ENCODE peak calls at places on chromosomes 7 and 10, in six cellular contexts. P, X, W, E, D and G are unnamed samples. For H3K4me1, the result is how much of the 10 kb centered on the place peaks cover.

GRCh38 chr10:95281206-95281605 is 9.6 kb downstream of the PDLIM1 start:
- DNase-seq in X (no peak), E (no peak), P (no peak), W (no peak), D (no peak), G (no peak)

GRCh38 chr7:142611566-142612250 is 137.6 kb upstream of the PRSS1 start:
- DNase-seq in X (no peak), P (no peak), W (no peak), E (no peak), D (no peak), G (no peak)

GRCh38 chr7:30618080-30618676 is 23.5 kb downstream of the GARS1 start:
- DNase-seq in P (no peak), W (no peak), D (no peak), X (no peak), E (no peak), G (no peak)

GRCh38 chr7:29375641-29376562 is 181.3 kb downstream of the CHN2 start:
- DNase-seq in X (no peak), E (peak), W (peak), P (peak), D (no peak), G (no peak)

GRCh38 chr7:132942721-132943120 is 139.2 kb downstream of the CHCHD3 start:
- DNase-seq in D (no peak), X (no peak), P (no peak), W (no peak), E (no peak), G (no peak)

GRCh38 chr7:130721486-130722277 is 12.3 kb downstream of the KLF14 start:
- DNase-seq in P (peak), X (peak), E (peak), D (peak), W (peak), G (peak)

GRCh38 chr7:39969431-39969830 is 19.4 kb downstream of the CDK13 start:
- DNase-seq in E (no peak), W (no peak), P (no peak), D (no peak), X (no peak), G (no peak)

GRCh38 chr7:28433604-28434254 is 21.4 kb downstream of the CREB5 start:
- DNase-seq in X (no peak), E (peak), W (peak), D (peak), P (peak), G (peak)

GRCh38 chr7:151426486-151426905 is 13.4 kb downstream of the CRYGN start:
- DNase-seq in W (peak), P (peak), D (peak), E (no peak), X (no peak), G (peak)

GRCh38 chr10:1179346-1180070 is 123.3 kb downstream of the WDR37 start:
- DNase-seq in W (no peak), P (no peak), D (no peak), X (no peak), E (no peak), G (no peak)

GRCh38 chr7:129612112-129613015 is 844 bp downstream of the NRF1 start:
- DNase-seq in P (peak), X (peak), E (peak), W (peak), D (peak), G (peak)

GRCh38 chr7:4957847-4958476 is 1.0 kb downstream of the MMD2 start:
- DNase-seq in X (no peak), P (no peak), E (no peak), D (no peak), W (no peak), G (no peak)

GRCh38 chr7:84757756-84758155 is 429.1 kb downstream of the SEMA3D start:
- DNase-seq in P (no peak), X (no peak), W (no peak), E (no peak), D (no peak), G (no peak)

GRCh38 chr10:12727832-12728215 is 273.7 kb downstream of the CCDC3 start:
- DNase-seq in X (no peak), P (peak), E (no peak), W (no peak), D (no peak), G (no peak)

GRCh38 chr7:86966920-86967319 is 92.5 kb downstream of the ELAPOR2 start:
- DNase-seq in D (no peak), X (no peak), E (no peak), P (no peak), W (no peak), G (no peak)

GRCh38 chr10:131943021-131943814 is 38.5 kb downstream of the BNIP3 start:
- DNase-seq in E (peak), D (peak), W (peak), X (no peak), P (no peak), G (no peak)

GRCh38 chr10:119253433-119254174 is 46.2 kb downstream of the GRK5 start:
- DNase-seq in W (peak), X (no peak), D (peak), E (peak), P (peak), G (peak)

GRCh38 chr7:30163231-30163894 is 28.6 kb downstream of the MTURN start:
- DNase-seq in E (no peak), P (no peak), X (peak), D (no peak), W (no peak), G (peak)

GRCh38 chr10:116324227-116324950 is at the start of gene CCDC172:
- DNase-seq in E (no peak), D (no peak), W (no peak), P (no peak), X (no peak), G (no peak)

DNA sequence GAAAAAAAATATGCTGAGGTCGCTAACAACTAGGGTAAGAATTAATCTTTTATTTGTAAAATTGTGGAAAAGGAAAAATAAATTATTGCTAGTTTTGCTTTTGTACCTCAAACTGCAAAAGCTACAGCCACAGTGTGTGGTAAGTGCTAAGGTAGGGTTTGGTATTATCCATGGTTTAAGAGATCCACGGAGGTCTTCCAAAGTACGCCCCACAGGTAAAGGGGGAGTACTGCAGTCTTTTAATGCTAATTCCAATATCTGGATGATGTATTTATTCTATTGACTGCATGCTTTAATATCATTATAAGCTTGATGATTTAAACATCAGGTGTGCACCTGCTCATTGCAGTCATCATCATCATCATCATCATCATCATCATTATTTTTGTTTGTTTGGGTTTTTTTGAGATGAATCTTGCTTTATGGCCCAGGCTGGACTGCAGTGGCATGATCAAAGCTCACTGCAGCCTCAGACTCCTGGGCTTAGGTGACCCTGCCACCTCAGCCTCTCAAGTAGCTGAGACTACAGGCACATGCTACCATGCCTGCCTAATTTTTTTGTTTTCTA is 38.4 kb upstream of the BMS1 start:
- DNase-seq in P (no peak), E (no peak), X (no peak), D (no peak), W (peak), G (no peak)
- H3K9ac ChIP-seq in P (no peak), E (no peak), X (no peak), D (no peak), W (no peak), G (no peak)

DNA sequence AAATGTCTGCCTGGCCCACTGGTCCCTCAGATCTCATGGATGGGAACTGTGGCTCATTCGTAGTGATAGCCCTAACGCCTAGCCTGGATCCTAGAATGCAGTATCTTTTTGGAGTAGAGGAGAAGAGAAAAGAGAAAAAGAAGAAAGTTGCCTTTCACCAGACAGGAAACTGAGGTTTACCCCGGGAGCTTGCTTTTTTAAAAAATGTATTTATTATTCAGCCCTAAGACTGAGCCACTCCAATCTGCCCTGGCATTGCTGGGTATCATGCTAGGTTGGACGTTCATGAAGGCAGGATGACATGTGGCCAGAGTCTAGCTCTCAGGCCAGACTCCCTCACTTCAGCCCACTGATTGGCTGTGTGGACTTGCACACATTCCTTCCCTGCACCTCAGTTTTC is 21.5 kb upstream of the C10orf105 start:
- DNase-seq in P (no peak), X (no peak), D (no peak), E (no peak), W (no peak), G (no peak)
- H3K4me1 ChIP-seq in P (under half), X (under half), D (under half), E (under half), W (under half), G (under half)

GRCh38 chr7:134388336-134389019 is 70.4 kb downstream of the AKR1B1 start:
- DNase-seq in X (no peak), D (no peak), W (no peak), E (no peak), P (no peak), G (no peak)
- H3K4me3 ChIP-seq in X (no peak), D (no peak), W (no peak), E (no peak), P (no peak), G (no peak)

GRCh38 chr7:96589038-96589437 is 120.6 kb downstream of the SEM1 start:
- DNase-seq in P (no peak), D (no peak), E (no peak), X (no peak), W (peak), G (no peak)

GRCh38 chr7:96591900-96592676 is 117.6 kb downstream of the SEM1 start:
- DNase-seq in W (peak), P (no peak), E (peak), X (no peak), D (no peak), G (no peak)

GRCh38 chr7:96596120-96596826 is 113.4 kb downstream of the SEM1 start:
- DNase-seq in X (peak), P (no peak), W (peak), D (peak), E (peak), G (peak)

DNA sequence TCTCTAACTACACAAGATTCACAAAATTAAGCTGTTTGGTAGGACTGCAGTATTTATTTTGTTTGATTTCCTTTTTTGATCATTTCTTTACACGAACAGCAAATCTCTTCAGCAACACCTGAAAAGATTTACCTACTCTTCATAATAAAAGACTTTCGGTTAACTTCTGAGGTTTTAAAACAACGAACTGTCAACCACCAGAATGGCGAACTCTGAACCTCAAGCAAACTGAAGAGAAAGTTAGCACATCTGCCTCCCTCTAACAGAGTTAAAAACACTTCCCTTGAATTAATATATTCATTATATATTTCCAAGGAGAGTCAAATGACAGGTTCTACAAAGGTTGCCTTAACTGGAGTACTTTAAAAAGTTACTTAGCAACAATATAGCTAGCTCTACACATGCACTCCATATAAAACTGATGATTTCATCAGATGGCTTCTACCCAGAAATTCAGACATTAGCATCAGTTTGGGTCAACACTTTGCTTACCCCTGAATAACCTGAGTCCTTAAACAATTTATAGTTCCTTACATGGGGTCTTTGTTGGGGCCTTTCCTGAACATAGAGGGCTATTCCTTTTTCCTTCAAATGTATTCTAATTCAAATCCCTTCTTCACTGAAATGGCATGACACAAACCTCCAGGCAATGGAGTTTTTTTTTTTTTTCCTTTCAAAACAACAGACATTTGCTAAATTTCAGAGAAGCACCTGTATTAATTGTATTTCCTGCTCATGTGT is 118.3 kb downstream of the SEM1 start:
- DNase-seq in W (peak), E (no peak), D (no peak), P (no peak), X (no peak), G (no peak)
- H3K9ac ChIP-seq in W (no peak), E (no peak), D (no peak), P (no peak), X (no peak), G (no peak)

DNA sequence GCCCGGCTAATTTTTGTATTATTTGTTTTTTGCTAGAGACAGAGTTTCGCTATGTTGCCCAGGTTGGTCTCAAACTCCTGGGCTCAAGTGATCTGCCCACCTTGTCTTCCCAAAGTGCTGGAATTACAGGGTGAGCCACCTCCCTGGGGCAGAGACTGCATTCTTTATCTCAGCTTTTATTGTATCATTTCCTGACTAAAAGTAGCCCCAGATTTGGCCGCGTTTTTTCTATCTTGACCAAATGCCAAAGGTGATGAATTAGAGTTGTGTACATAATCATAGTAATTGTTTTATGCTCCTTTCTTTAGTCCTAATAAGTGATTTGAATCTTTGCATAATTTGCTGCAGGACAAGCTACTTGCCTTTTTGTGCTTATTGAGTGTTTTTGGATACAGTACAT is 3.1 kb upstream of the SMNDC1 start:
- DNase-seq in E (no peak), D (no peak), X (no peak), W (peak), P (no peak), G (no peak)
- H3K4me1 ChIP-seq in E (under half), D (under half), X (under half), W (under half), P (under half), G (under half)

DNA sequence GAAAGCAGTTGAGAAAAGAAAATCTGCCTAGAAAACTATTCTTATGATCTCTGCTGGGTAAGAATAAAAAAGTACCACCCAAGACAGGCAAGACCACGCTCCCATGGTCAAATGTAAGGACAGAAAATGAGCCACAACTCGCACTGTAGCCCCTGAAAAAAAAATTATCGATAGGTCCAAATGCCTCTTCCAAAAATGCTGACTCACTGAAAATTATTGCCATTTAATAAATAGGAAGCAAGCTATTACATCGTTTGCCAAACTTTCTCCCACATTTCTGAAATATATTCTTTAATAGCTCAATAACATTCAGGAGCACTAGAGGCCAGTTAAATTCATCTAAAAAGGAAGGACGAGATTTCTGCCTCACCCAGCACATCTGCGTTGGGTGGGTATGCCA is 497.9 kb downstream of the KCNMA1 start:
- DNase-seq in D (no peak), X (no peak), P (no peak), E (no peak), W (no peak), G (no peak)
- H3K4me3 ChIP-seq in D (no peak), X (no peak), P (no peak), E (no peak), W (no peak), G (no peak)